ENCODE peak calls at places on chromosomes 3 and 15, in four cellular contexts. N is GM12878, Q is HepG2, U is H1. F is an unnamed sample.

GRCh38 chr3:18232317-18232716 is 192.8 kb downstream of the SATB1 start:
- DNase-seq in N (no peak), Q (no peak), U (no peak), F (no peak)

GRCh38 chr3:114274929-114275328 is 18.9 kb upstream of the TIGIT start:
- DNase-seq in N (no peak), Q (no peak), U (no peak), F (no peak)

GRCh38 chr3:50169858-50170257 is 14.7 kb downstream of the SEMA3F start:
- DNase-seq in N (no peak), Q (no peak), U (no peak), F (no peak)

GRCh38 chr15:67013696-67014095 is 51.7 kb upstream of the SMAD3 start:
- DNase-seq in N (no peak), Q (no peak), U (peak; percentile 57), F (no peak)

GRCh38 chr15:101273534-101273933 is 3.8 kb downstream of the SELENOS start:
- DNase-seq in N (no peak), Q (no peak), U (no peak), F (no peak)

GRCh38 chr3:102181202-102181920 is 253.5 kb upstream of the ZPLD1 start:
- DNase-seq in N (no peak), Q (no peak), U (no peak), F (no peak)

GRCh38 chr15:99326235-99326634 is 75.0 kb downstream of the LRRC28 start:
- DNase-seq in N (no peak), Q (peak; percentile 74), U (no peak), F (no peak)

GRCh38 chr15:68553994-68554715 is 24.6 kb upstream of the CORO2B start:
- DNase-seq in N (no peak), Q (peak; percentile 61), U (peak; percentile 94), F (peak; percentile 72)

GRCh38 chr15:29674661-29675533 is 147.4 kb downstream of the TJP1 start:
- DNase-seq in N (no peak), Q (peak; percentile 46), U (peak; percentile 93), F (peak; percentile 64)

DNA sequence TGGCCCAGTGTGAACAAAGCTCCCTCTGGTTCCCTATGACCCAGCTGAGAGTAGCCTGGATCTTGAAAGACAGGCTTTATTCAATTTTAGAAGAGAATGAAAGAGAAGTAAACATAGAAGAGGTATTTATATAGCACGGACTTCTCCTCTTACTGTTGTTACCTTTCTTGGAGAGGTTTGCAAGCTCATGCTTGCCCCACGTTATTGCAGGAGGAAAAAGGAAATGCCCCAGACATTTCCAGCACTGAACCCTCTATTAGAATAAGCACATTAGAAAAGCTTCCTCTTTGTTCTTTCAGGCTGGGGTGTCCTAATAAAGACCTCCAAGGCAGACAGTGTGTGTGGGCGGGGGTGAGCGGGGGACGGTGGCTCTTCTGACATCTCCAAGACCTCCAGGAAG is 98.7 kb upstream of the AGBL1 start:
- DNase-seq in N (no peak), Q (no peak), U (no peak), F (no peak)
- TF ChIP-seq SUZ12 in N (no peak), Q (no peak), U (no peak), F (no peak)

GRCh38 chr3:72894941-72895552 is 7.2 kb downstream of the GXYLT2 start:
- DNase-seq in N (no peak), Q (no peak), U (no peak), F (no peak)

GRCh38 chr3:72899349-72899765 is 11.5 kb downstream of the GXYLT2 start:
- DNase-seq in N (no peak), Q (no peak), U (no peak), F (peak; percentile 24)

GRCh38 chr3:72897758-72898007 is 9.8 kb downstream of the GXYLT2 start:
- DNase-seq in N (no peak), Q (no peak), U (no peak), F (no peak)

GRCh38 chr3:72900048-72900447 is 12.2 kb downstream of the GXYLT2 start:
- DNase-seq in N (no peak), Q (no peak), U (no peak), F (no peak)

DNA sequence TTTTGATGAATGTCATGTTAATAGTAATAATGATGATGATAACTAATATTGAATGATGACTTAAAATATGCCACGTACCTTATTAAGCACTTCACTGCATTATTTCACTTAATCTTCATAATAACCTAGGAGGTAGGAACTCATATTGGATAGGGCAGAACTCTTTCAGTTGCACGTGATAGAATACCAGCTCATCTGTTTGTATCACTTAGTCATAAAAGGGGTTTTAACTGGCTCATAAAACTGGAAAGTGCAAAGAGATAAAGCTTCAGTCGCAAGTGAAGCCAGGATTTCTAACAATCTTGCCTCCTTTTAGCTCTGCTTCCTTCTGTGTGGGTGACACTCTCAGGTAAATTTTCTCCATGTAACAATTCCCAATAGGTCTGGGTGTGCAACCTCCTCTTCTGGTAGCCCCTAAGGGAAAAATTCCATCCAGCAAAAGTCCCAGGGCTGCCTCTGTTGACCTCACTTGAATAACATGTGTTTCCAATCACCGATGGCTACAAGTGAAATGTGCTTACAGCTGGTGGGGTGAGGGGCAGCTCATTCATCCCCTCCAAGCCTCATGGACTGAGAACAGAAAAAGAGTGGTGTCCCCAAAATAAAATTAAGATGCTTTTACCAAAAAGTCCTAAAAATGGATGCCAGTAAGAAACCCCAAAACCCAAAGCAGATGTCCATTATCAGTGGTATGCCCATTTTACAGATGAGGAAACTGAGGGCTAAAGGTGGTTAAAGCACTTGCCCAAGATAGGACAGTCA is 9.3 kb downstream of the GXYLT2 start:
- DNase-seq in N (no peak), Q (no peak), U (no peak), F (no peak)
- TF ChIP-seq SP1 in N (no peak), Q (no peak), U (no peak), F (no peak)

DNA sequence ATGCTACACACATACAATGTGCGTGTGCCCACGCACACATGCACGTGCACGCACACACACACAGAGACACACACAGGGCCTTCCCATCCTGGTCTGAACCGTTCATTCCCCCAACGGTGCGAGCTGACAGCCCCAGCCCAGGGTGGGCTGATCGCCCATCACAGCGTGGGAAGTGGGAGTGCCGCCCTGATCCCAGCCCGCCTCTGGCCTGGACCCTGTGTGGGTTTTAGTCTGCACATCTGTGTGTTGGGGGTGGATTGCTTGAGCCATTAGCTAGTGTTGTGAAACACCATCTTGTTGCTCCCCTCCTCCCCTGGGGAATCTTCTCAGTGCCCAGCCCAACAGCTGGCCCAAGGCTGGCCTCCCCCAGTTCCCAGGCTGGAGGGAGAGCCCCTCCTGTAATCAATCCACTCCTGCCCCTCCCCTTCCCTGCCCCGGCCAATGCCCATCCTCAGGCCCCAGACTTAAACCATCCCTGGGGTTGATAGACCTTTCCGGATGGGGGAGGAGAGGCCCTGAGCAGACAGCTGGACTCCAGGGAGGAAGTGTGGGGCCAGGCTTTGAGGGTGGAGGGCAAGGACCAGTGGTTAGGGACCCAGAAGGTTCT is 8.3 kb downstream of the SEMA3G start:
- DNase-seq in N (no peak), Q (no peak), U (no peak), F (no peak)
- TF ChIP-seq SUZ12 in N (no peak), Q (no peak), U (no peak), F (no peak)

GRCh38 chr3:10224794-10225660 is 23.2 kb upstream of the TATDN2 start:
- DNase-seq in N (no peak), Q (peak; percentile 99), U (peak; percentile 72), F (peak; percentile 68)
- TF ChIP-seq SP1 in N (no peak), Q (peak; percentile 15), U (no peak), F (no peak)

DNA sequence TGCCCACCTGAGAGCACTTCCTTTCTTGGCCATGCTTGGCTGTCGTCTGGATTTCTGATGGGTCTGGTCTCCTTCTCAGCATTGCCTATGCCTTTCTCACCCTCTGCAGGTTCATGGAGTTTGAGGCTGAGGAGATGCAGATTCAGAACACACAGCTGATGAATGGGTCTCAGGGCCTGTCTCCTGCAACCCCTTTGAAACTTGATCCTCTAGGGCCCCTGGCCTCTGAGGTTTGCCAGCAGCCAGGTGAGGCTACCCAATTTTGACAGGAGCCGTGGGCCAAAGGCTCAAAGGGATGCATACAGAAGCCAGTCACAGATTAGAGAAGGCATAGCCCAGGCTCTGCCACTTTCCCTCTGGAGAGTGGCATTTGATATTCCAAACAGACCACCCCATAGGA is 10.5 kb downstream of the NUTM1 start:
- DNase-seq in N (no peak), Q (no peak), U (no peak), F (no peak)
- TF ChIP-seq SUZ12 in N (no peak), Q (no peak), U (no peak), F (no peak)